ENCODE peak calls at places on chromosomes 6 and 20, in four cellular contexts. Z is left ventricle myocardium inferior, I is Calu3, V is WTC11. H is an unnamed sample.

GRCh38 chr6:78561015-78561414 is 306.3 kb upstream of the IRAK1BP1 start:
- DNase-seq in Z (no peak), I (no peak), V (no peak), H (no peak)

GRCh38 chr20:18428490-18429173 is 38.2 kb downstream of the DZANK1 start:
- DNase-seq in Z (peak), I (no peak), V (no peak), H (no peak)

GRCh38 chr20:10511166-10511506 is 76.0 kb downstream of the SLX4IP start:
- DNase-seq in Z (no peak), I (no peak), V (no peak), H (no peak)

GRCh38 chr6:165308926-165309731 is at the start of gene C6orf118:
- DNase-seq in Z (peak), I (peak), V (peak), H (peak)

GRCh38 chr6:107655245-107655644 is 165.3 kb downstream of the SOBP start:
- DNase-seq in Z (no peak), I (no peak), V (peak), H (peak)

GRCh38 chr6:96015791-96016776 is at the start of gene FUT9:
- DNase-seq in Z (no peak), I (peak), V (peak), H (peak)

GRCh38 chr6:7617954-7618764 is 28.2 kb downstream of the SNRNP48 start:
- DNase-seq in Z (no peak), I (peak), V (no peak), H (no peak)

GRCh38 chr6:9540534-9541126 is 874.2 kb downstream of the TFAP2A start:
- DNase-seq in Z (no peak), I (no peak), V (no peak), H (peak)

GRCh38 chr6:44128020-44128917 is 915 bp downstream of the TMEM63B start:
- DNase-seq in Z (peak), I (peak), V (peak), H (peak)

GRCh38 chr20:47353224-47353696 is 3.2 kb downstream of the ZMYND8 start:
- DNase-seq in Z (no peak), I (no peak), V (no peak), H (no peak)

GRCh38 chr20:53322651-53323050 is 271.0 kb downstream of the ZNF217 start:
- DNase-seq in Z (no peak), I (no peak), V (no peak), H (no peak)

GRCh38 chr20:10715035-10715434 is 41.2 kb upstream of the JAG1 start:
- DNase-seq in Z (no peak), I (no peak), V (no peak), H (no peak)

GRCh38 chr20:33255005-33255404 is 19.2 kb downstream of the BPIFA1 start:
- DNase-seq in Z (no peak), I (no peak), V (no peak), H (no peak)

GRCh38 chr20:31666258-31667042 is 28.7 kb downstream of the COX4I2 start:
- DNase-seq in Z (peak), I (no peak), V (no peak), H (no peak)

GRCh38 chr20:50999355-50999754 is 23.6 kb downstream of the KCNG1 start:
- DNase-seq in Z (no peak), I (no peak), V (no peak), H (no peak)

GRCh38 chr6:72328775-72329174 is 293.1 kb upstream of the KCNQ5 start:
- DNase-seq in Z (no peak), I (no peak), V (no peak), H (no peak)

GRCh38 chr6:42523158-42523814 is 40.5 kb upstream of the UBR2 start:
- DNase-seq in Z (no peak), I (no peak), V (no peak), H (no peak)

DNA sequence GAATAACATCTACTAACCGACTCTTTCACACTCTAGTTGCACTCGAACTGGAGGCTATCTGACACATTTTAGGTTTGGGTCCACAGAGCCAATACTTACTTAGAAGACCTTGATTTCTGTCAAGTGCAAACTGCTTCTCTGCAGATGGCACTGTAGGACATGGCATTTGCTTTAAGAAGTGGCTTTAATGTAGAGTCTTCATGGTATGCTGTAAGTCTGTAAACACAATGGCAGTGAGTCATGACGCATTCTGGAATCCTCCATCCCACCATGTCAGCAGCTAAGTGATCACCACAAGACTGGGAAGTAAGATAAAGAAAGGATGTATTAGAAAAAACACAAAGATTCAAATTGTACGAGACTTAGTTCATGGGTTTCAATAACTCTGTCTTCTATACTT is 377.0 kb upstream of the NOX3 start:
- DNase-seq in Z (no peak), I (no peak), V (no peak), H (no peak)
- TF ChIP-seq CTCF in Z (no peak), I (no peak), V (no peak), H (no peak)

GRCh38 chr20:58838174-58838573 is 12.5 kb downstream of the GNAS-AS1 start:
- DNase-seq in Z (no peak), I (no peak), V (no peak), H (no peak)
- TF ChIP-seq CTCF in Z (no peak), I (no peak), V (no peak), H (no peak)

DNA sequence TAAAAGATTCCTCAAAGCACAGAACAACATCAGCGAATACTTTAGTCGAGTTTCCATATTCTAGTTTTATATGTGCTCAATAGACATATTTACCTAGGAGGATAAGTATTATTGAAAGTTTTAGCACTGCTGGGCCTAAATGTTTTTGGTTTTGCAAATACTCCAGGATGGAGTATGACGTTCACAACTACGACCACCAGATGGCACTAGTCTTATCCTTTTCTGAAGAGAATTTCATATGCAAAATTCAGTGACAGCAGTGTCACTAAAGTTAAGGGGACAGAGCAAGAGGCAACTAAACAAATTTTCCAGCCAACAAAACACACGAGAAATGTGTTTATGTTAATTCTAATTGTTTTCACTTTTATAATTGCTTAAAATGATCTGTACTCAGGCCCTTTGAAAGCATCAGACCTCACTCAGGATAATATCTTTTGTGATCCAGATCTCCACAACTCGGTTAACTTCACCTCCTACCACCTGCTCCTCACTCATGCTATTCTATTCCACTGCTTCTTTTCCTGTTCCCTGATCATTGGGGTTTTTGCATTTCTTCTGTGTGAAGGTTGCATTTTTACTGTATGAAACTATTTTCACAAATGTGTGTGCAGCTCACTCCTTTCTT is 220.8 kb downstream of the TRDN start:
- DNase-seq in Z (no peak), I (peak), V (peak), H (peak)
- TF ChIP-seq CTCF in Z (peak), I (peak), V (peak), H (peak)

GRCh38 chr6:82893889-82894652 is 171.6 kb downstream of the UBE3D start:
- DNase-seq in Z (no peak), I (no peak), V (no peak), H (no peak)
- TF ChIP-seq CTCF in Z (no peak), I (no peak), V (no peak), H (no peak)

GRCh38 chr6:26597389-26597766 is 625 bp downstream of the ABT1 start:
- DNase-seq in Z (no peak), I (no peak), V (no peak), H (no peak)

GRCh38 chr6:26598267-26598666 is 1.5 kb downstream of the ABT1 start:
- DNase-seq in Z (no peak), I (no peak), V (no peak), H (no peak)

GRCh38 chr6:26597821-26598220 is 1.1 kb downstream of the ABT1 start:
- DNase-seq in Z (no peak), I (no peak), V (no peak), H (no peak)

GRCh38 chr6:26595669-26596269 is 984 bp upstream of the ABT1 start:
- DNase-seq in Z (peak), I (peak), V (peak), H (peak)

DNA sequence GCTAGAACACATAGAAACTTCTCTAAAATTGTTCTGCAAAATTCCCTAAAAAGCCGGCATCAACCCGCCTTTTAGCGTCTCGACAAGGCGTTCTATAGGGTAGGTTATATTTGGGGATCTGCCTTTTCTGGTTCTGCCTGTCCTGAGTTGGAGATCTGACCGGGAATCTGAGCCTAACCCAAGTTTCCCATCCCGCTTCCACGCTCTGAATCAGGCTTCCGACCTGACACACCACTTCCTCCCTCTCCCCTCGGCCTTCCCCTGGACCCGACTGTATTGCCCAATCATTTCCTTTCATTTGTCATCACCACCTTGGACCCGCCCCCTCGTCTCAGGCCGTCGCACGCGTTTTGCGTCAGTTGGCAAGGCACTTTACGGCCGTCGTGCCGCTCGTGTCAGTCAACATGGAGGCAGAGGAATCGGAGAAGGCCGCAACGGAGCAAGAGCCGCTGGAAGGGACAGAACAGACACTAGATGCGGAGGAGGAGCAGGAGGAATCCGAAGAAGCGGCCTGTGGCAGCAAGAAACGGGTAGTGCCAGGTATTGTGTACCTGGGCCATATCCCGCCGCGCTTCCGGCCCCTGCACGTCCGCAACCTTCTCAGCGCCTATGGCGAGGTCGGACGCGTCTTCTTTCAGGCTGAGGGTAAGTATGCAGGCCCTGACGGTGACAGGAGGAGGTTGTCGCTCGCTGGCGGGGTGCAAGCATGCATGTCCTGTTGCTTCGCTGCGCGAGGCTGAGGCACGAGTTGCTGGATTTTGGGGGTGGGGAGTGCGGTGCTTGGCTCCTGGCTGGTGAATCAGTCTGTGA is at the start of gene ABT1:
- DNase-seq in Z (peak), I (peak), V (peak), H (peak)
- TF ChIP-seq CTCF in Z (no peak), I (no peak), V (no peak), H (no peak)

GRCh38 chr20:16747291-16747811 is 807 bp upstream of the OTOR start:
- DNase-seq in Z (no peak), I (no peak), V (no peak), H (no peak)
- TF ChIP-seq CTCF in Z (no peak), I (no peak), V (no peak), H (no peak)

GRCh38 chr6:136893187-136893586 is 28.9 kb upstream of the SLC35D3 start:
- DNase-seq in Z (no peak), I (no peak), V (no peak), H (no peak)

GRCh38 chr6:136889271-136890193 is 32.6 kb upstream of the SLC35D3 start:
- DNase-seq in Z (no peak), I (no peak), V (no peak), H (no peak)

GRCh38 chr6:136890986-136891385 is 31.1 kb upstream of the SLC35D3 start:
- DNase-seq in Z (no peak), I (no peak), V (no peak), H (no peak)

GRCh38 chr6:136887899-136888298 is 34.2 kb upstream of the SLC35D3 start:
- DNase-seq in Z (no peak), I (no peak), V (no peak), H (no peak)

DNA sequence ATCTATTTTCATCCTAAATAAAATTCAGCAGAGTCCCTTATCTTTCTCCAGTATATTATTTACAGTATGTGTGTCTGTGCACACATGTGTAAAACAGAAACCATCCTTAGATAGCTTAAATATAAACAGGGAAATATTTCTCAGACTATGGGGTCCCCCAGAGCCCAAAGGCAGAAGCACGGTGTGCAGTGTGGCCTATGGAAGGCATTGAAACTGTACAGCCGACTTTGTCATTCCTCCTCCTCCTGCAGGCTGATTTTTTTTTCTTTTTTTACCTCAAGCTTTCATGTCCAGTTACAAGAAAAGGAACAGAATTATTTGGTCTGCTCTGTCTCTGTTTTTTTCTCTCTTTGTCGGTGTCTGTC is 31.9 kb upstream of the SLC35D3 start:
- DNase-seq in Z (no peak), I (no peak), V (no peak), H (no peak)
- TF ChIP-seq CTCF in Z (no peak), I (no peak), V (no peak), H (no peak)

H was measured in endothelial cell.